ENCODE peak calls at places on chromosomes 1 and 21, in six cellular contexts. P is BE2C, O is PC-3, J is left lung, I is uterus, N is fibroblast of lung. Z is an unnamed sample.

GRCh38 chr1:27342391-27342777 is 562 bp downstream of the SYTL1 start:
- DNase-seq in N (no peak), I (no peak), J (no peak), O (no peak), P (no peak), Z (no peak)

GRCh38 chr1:182848736-182849135 is 9.6 kb downstream of the DHX9 start:
- DNase-seq in P (no peak), N (no peak), J (no peak), O (no peak), I (no peak), Z (no peak)

GRCh38 chr1:241677171-241677570 is 25.1 kb downstream of the WDR64 start:
- DNase-seq in P (no peak), O (no peak), J (no peak), N (no peak), I (no peak), Z (no peak)

GRCh38 chr1:163055531-163055930 is 13.6 kb upstream of the RGS4 start:
- DNase-seq in N (no peak), O (no peak), I (no peak), P (no peak), J (no peak), Z (peak)

GRCh38 chr1:24754229-24754628 is 9.0 kb downstream of the CLIC4 start:
- DNase-seq in J (no peak), I (no peak), P (no peak), N (peak), O (no peak), Z (peak)

GRCh38 chr1:16996845-16997244 is 14.9 kb downstream of the ATP13A2 start:
- DNase-seq in I (no peak), N (no peak), J (no peak), P (no peak), O (no peak), Z (no peak)

GRCh38 chr1:176767714-176768136 is 304.8 kb downstream of the PAPPA2 start:
- DNase-seq in P (no peak), I (no peak), J (no peak), N (no peak), O (no peak), Z (no peak)

GRCh38 chr21:33857846-33858671 is 57.5 kb downstream of the ATP5PO start:
- DNase-seq in P (no peak), O (no peak), I (no peak), N (no peak), J (no peak), Z (no peak)

GRCh38 chr1:219466766-219467165 is 146.1 kb downstream of the ZC3H11B start:
- DNase-seq in N (no peak), J (no peak), P (no peak), O (no peak), I (no peak), Z (no peak)

GRCh38 chr1:93471911-93472310 is 24.0 kb downstream of the FNBP1L start:
- DNase-seq in N (peak), I (no peak), O (peak), J (no peak), P (no peak), Z (peak)

GRCh38 chr1:236836157-236836556 is 41.1 kb downstream of the MTR start:
- DNase-seq in N (no peak), J (no peak), P (no peak), I (no peak), O (no peak), Z (no peak)

GRCh38 chr1:97999320-97999719 is 78.5 kb upstream of the DPYD start:
- DNase-seq in O (no peak), P (no peak), J (no peak), N (peak), I (no peak), Z (peak)

GRCh38 chr1:185096531-185096930 is 51.2 kb downstream of the RNF2 start:
- DNase-seq in J (no peak), O (peak), P (no peak), I (no peak), N (no peak), Z (peak)

GRCh38 chr1:150764617-150765090 is 924 bp downstream of the CTSS start:
- DNase-seq in P (no peak), N (peak), I (no peak), O (peak), J (no peak), Z (peak)

GRCh38 chr21:17793675-17794123 is 25.5 kb downstream of the C21orf91 start:
- DNase-seq in O (no peak), J (no peak), P (peak), I (no peak), N (peak), Z (peak)

GRCh38 chr1:52641307-52641706 is 8.3 kb downstream of the SHISAL2A start:
- DNase-seq in J (no peak), I (no peak), P (no peak), N (no peak), O (no peak), Z (no peak)

GRCh38 chr1:42340093-42340492 is 5.1 kb upstream of the FOXJ3 start:
- DNase-seq in O (peak), I (no peak), P (no peak), N (peak), J (no peak), Z (peak)

GRCh38 chr1:179016694-179017382 is 8.9 kb upstream of the FAM20B start:
- DNase-seq in P (peak), O (peak), I (peak), N (peak), J (peak), Z (peak)

GRCh38 chr1:30232288-30232899 is 491.0 kb downstream of the MATN1 start:
- DNase-seq in J (no peak), I (no peak), N (no peak), O (peak), P (no peak), Z (peak)

GRCh38 chr1:200392625-200393185 is 17.1 kb downstream of the ZNF281 start:
- DNase-seq in P (no peak), O (peak), I (no peak), N (no peak), J (no peak), Z (no peak)

GRCh38 chr1:94971491-94971924 is 44.6 kb upstream of the CNN3 start:
- DNase-seq in N (peak), J (no peak), P (no peak), I (no peak), O (peak), Z (peak)

GRCh38 chr1:151547119-151547899 is 7.2 kb downstream of the TUFT1 start:
- DNase-seq in I (peak), J (peak), N (peak), P (no peak), O (peak), Z (peak)

GRCh38 chr1:44817771-44818495 is 9.6 kb downstream of the BTBD19 start:
- DNase-seq in O (no peak), N (no peak), J (peak), I (no peak), P (no peak), Z (no peak)

GRCh38 chr1:118264326-118264725 is 79.3 kb upstream of the SPAG17 start:
- DNase-seq in I (no peak), O (no peak), N (no peak), J (no peak), P (no peak), Z (no peak)

GRCh38 chr1:64082459-64082858 is 121.0 kb upstream of the UBE2U start:
- DNase-seq in N (peak), P (no peak), I (no peak), J (no peak), O (no peak), Z (peak)

GRCh38 chr1:221327954-221328353 is 413.9 kb downstream of the DUSP10 start:
- DNase-seq in J (no peak), P (peak), O (no peak), I (no peak), N (no peak), Z (no peak)

GRCh38 chr1:1232224-1232800 is at the start of gene B3GALT6:
- DNase-seq in I (no peak), P (no peak), J (no peak), O (no peak), N (peak), Z (no peak)

GRCh38 chr1:156126043-156126700 is 11.7 kb downstream of the LMNA start:
- DNase-seq in O (peak), N (peak), J (peak), I (peak), P (peak), Z (peak)

GRCh38 chr1:227191607-227192006 is 126.7 kb downstream of the CDC42BPA start:
- DNase-seq in I (no peak), P (no peak), J (no peak), N (no peak), O (no peak), Z (no peak)

GRCh38 chr1:161749509-161750407 is at the start of gene DUSP12:
- DNase-seq in N (peak), I (peak), J (peak), P (peak), O (peak), Z (peak)

GRCh38 chr21:38852278-38852677 is 46.5 kb downstream of the ETS2 start:
- DNase-seq in J (no peak), N (peak), O (peak), P (no peak), I (no peak), Z (no peak)

GRCh38 chr1:19533626-19534025 is 48.3 kb upstream of the CAPZB start:
- DNase-seq in O (no peak), J (peak), N (no peak), P (no peak), I (no peak), Z (no peak)

GRCh38 chr1:232568331-232568852 is 61.5 kb downstream of the SIPA1L2 start:
- DNase-seq in P (no peak), I (no peak), N (peak), O (peak), J (no peak), Z (no peak)

GRCh38 chr21:46208761-46209721 is 19.5 kb downstream of the LSS start:
- DNase-seq in P (peak), I (no peak), J (no peak), O (no peak), N (no peak), Z (no peak)

GRCh38 chr1:147142886-147143285 is 29.4 kb downstream of the PRKAB2 start:
- DNase-seq in N (no peak), O (no peak), P (no peak), I (no peak), J (no peak), Z (no peak)

GRCh38 chr1:25106352-25106751 is 126.0 kb downstream of the SYF2 start:
- DNase-seq in O (no peak), P (no peak), N (peak), J (no peak), I (no peak), Z (no peak)

GRCh38 chr1:66119148-66119547 is 326.5 kb downstream of the PDE4B start:
- DNase-seq in N (no peak), O (no peak), P (no peak), J (no peak), I (no peak), Z (no peak)

GRCh38 chr1:176515310-176515709 is 52.3 kb downstream of the PAPPA2 start:
- DNase-seq in O (peak), P (no peak), J (no peak), N (peak), I (no peak), Z (peak)

GRCh38 chr1:151639466-151639865 is 27.6 kb downstream of the SNX27 start:
- DNase-seq in O (no peak), I (no peak), J (no peak), P (no peak), N (peak), Z (peak)

GRCh38 chr1:22597996-22598395 is 34.7 kb downstream of the EPHA8 start:
- DNase-seq in J (no peak), O (no peak), N (no peak), I (no peak), P (no peak), Z (no peak)
- TF ChIP-seq CTCF in J (no peak), O (no peak), N (no peak), I (no peak), P (no peak), Z (no peak)

DNA sequence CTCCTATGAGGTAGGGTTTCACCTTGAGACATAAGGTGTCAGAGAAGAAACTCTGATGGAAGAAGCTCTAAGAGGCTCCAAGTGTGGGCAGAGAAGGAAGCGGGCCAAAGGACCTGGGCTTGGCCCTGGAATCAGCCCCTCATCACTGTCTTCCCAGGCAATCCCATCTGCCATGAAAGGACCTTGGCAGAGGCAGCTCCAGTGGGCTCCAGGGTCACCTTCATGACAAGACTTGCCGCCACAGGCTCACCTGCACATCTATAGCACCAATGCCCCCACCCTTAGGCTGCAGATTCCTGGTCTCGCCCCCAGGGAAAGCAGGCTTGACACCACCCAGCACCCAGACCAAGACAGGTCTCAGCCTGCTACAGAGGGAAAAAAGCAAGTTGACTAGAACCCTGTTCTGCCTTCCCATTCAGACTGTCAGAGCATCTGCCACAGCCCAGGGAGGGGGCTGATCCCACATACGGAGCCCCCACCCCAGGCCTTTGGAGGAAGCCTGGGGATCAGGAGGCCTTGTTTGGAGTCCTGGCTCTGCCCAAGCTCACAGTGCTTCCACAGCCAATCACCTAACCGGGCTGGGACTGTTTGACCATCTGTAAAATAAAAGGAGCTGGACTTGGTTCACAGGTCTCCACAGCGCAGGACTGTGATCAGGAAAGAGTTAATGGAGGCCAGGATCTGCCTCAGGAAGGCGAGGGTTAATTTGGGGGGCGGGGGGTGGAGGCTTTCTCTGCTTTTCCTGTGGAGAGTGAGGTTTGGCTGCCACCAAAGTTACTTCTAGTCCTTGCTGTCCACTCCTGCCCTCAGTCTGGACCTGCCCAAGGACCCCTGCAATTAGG is at the start of gene FAM110D:
- DNase-seq in N (no peak), I (no peak), P (no peak), J (no peak), O (no peak), Z (no peak)
- H3K4me3 ChIP-seq in N (no peak), I (peak), P (no peak), J (peak), O (no peak), Z (no peak)

GRCh38 chr1:87600070-87600469 is 271.4 kb downstream of the LMO4 start:
- DNase-seq in O (no peak), J (no peak), N (no peak), P (no peak), I (no peak), Z (no peak)

GRCh38 chr1:87600848-87601247 is 272.2 kb downstream of the LMO4 start:
- DNase-seq in I (no peak), N (no peak), P (no peak), O (peak), J (no peak), Z (peak)

GRCh38 chr1:87595384-87595781 is 266.7 kb downstream of the LMO4 start:
- DNase-seq in N (no peak), J (no peak), O (no peak), P (no peak), I (no peak), Z (no peak)

GRCh38 chr1:87594736-87595383 is 266.2 kb downstream of the LMO4 start:
- DNase-seq in N (no peak), O (no peak), P (no peak), J (no peak), I (no peak), Z (no peak)

GRCh38 chr1:87598429-87598828 is 269.7 kb downstream of the LMO4 start:
- DNase-seq in N (no peak), J (no peak), I (no peak), O (peak), P (no peak), Z (no peak)
- TF ChIP-seq CTCF in N (no peak), J (no peak), I (no peak), O (peak), P (peak), Z (peak)

GRCh38 chr21:32387151-32387550 is 5.7 kb downstream of the URB1 start:
- DNase-seq in J (no peak), O (no peak), P (no peak), N (no peak), I (no peak), Z (no peak)

GRCh38 chr21:32388306-32388705 is 4.5 kb downstream of the URB1 start:
- DNase-seq in I (no peak), N (no peak), P (peak), J (no peak), O (no peak), Z (no peak)

GRCh38 chr21:32392299-32392879 is 423 bp downstream of the URB1 start:
- DNase-seq in P (no peak), J (no peak), O (peak), N (peak), I (no peak), Z (no peak)

GRCh38 chr21:32391755-32392154 is 1.1 kb downstream of the URB1 start:
- DNase-seq in P (no peak), N (no peak), I (no peak), O (no peak), J (no peak), Z (no peak)

DNA sequence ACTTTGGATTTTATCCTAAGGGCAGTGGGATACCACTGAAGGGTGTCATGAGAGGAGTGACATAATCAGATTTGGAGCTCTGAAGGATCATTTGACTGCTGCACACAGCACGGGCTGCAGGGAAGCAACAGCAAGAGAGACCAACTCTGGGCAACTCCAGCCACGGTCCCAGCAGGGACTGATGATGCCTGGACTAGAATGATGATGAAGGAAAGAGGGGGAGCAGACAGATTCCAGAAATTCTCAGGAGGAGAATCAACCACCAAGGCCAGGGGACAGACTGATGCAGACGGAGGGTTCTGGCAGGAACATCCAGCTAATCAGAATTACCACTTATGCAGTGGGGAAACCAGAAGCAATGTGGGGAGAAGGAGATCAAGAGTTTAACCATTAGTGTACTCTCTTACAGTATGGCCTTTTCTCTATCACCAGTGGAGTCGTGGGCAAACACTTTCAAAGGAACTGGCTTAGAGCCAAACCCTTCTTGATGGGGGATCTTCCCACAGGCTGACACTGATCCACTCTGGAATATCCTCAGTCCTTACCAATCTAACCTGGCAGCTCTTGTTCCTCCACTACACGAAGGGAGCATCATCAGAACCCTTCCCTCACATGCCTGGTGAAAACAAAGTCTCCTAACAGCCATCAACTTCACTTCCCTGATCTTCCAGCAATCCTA is 3.3 kb downstream of the URB1 start:
- DNase-seq in I (no peak), N (peak), O (no peak), P (no peak), J (no peak), Z (peak)
- H3K4me3 ChIP-seq in I (no peak), N (no peak), O (no peak), P (no peak), J (no peak), Z (no peak)

GRCh38 chr1:111141803-111142202 is 1.8 kb downstream of the CEPT1 start:
- DNase-seq in O (peak), P (no peak), J (no peak), I (no peak), N (no peak), Z (no peak)

GRCh38 chr1:111140680-111140967 is 601 bp downstream of the CEPT1 start:
- DNase-seq in P (no peak), N (peak), O (peak), J (no peak), I (no peak), Z (peak)

GRCh38 chr1:111139234-111139955 is 498 bp downstream of the DRAM2 start:
- DNase-seq in O (peak), I (no peak), J (peak), N (peak), P (no peak), Z (peak)

GRCh38 chr1:111141245-111141644 is 1.2 kb downstream of the CEPT1 start:
- DNase-seq in O (no peak), I (no peak), P (no peak), N (no peak), J (no peak), Z (no peak)

GRCh38 chr1:111139956-111140679 is at the start of the genes CEPT1 and DRAM2:
- DNase-seq in J (peak), N (peak), I (peak), O (peak), P (peak), Z (peak)
- TF ChIP-seq CTCF in J (no peak), N (no peak), I (no peak), O (no peak), P (no peak), Z (no peak)

DNA sequence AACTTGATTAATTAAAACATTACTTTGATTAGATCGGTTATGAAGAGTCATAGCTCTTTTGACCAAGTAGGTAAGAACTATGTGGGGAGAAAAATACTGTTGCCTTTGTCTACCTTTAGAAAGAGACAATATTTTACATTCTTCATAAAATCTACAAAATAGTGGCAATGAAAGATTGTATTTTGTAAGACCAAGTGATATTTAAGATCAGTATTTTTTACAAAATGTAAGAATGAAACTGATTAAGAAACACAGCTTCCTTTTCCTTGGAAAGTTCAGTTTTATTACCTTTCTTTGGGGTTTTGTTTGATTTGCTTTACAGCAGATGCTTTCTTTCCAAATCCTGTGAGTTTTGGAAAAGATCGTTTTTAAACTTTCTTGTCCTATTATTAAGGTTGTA is 69.8 kb downstream of the SLC35A3 start:
- DNase-seq in O (peak), P (no peak), N (no peak), J (no peak), I (no peak), Z (no peak)
- H3K4me3 ChIP-seq in O (peak), P (peak), N (peak), J (peak), I (no peak), Z (peak)

Z was measured in fibroblast of mammary gland.